ENCODE peak calls at places on chromosomes 13 and 19, in eight cellular contexts. One of them, this sample, is unnamed.

GRCh38 chr19:11252665-11253355 is 9.5 kb downstream of the DOCK6 start:
- DNase-seq in omental fat pad: no peak
- DNase-seq in frontal cortex: no peak
- DNase-seq in Right ventricle myocardium superior: no peak
- DNase-seq in Calu3: no peak
- DNase-seq in small intestine: no peak
- DNase-seq in H54: no peak
- DNase-seq in activated T-cell treated with anti-CD3 and anti-CD28 coated beads, Interleukin-2, amount 50 U/mL, for 72 hours: no peak
- DNase-seq in this sample: no peak

GRCh38 chr13:113990321-113990837 is 16.5 kb upstream of the C13orf46 start:
- DNase-seq in frontal cortex: no peak
- DNase-seq in omental fat pad: no peak
- DNase-seq in small intestine: no peak
- DNase-seq in Calu3: no peak
- DNase-seq in Right ventricle myocardium superior: peak
- DNase-seq in H54: no peak
- DNase-seq in activated T-cell treated with anti-CD3 and anti-CD28 coated beads, Interleukin-2, amount 50 U/mL, for 72 hours: no peak
- DNase-seq in this sample: no peak

GRCh38 chr13:91311491-91311890 is 36.0 kb upstream of the MIR17HG start:
- DNase-seq in activated T-cell treated with anti-CD3 and anti-CD28 coated beads, Interleukin-2, amount 50 U/mL, for 72 hours: no peak
- DNase-seq in Right ventricle myocardium superior: no peak
- DNase-seq in Calu3: no peak
- DNase-seq in frontal cortex: no peak
- DNase-seq in omental fat pad: no peak
- DNase-seq in small intestine: no peak
- DNase-seq in H54: no peak
- DNase-seq in this sample: no peak

GRCh38 chr13:111385182-111385857 is 64.9 kb downstream of the TEX29 start:
- DNase-seq in Calu3: no peak
- DNase-seq in Right ventricle myocardium superior: no peak
- DNase-seq in frontal cortex: no peak
- DNase-seq in H54: no peak
- DNase-seq in omental fat pad: no peak
- DNase-seq in activated T-cell treated with anti-CD3 and anti-CD28 coated beads, Interleukin-2, amount 50 U/mL, for 72 hours: no peak
- DNase-seq in small intestine: no peak
- DNase-seq in this sample: no peak

GRCh38 chr13:25901460-25902376 is 150.1 kb downstream of the SHISA2 start:
- DNase-seq in H54: no peak
- DNase-seq in frontal cortex: no peak
- DNase-seq in Calu3: no peak
- DNase-seq in small intestine: peak
- DNase-seq in omental fat pad: no peak
- DNase-seq in activated T-cell treated with anti-CD3 and anti-CD28 coated beads, Interleukin-2, amount 50 U/mL, for 72 hours: peak
- DNase-seq in Right ventricle myocardium superior: no peak
- DNase-seq in this sample: peak

GRCh38 chr13:22270881-22271280 is 600.0 kb downstream of the FGF9 start:
- DNase-seq in activated T-cell treated with anti-CD3 and anti-CD28 coated beads, Interleukin-2, amount 50 U/mL, for 72 hours: no peak
- DNase-seq in H54: no peak
- DNase-seq in small intestine: no peak
- DNase-seq in Right ventricle myocardium superior: no peak
- DNase-seq in frontal cortex: no peak
- DNase-seq in omental fat pad: no peak
- DNase-seq in Calu3: no peak
- DNase-seq in this sample: no peak

GRCh38 chr13:80840313-80840976 is 499.5 kb upstream of the SPRY2 start:
- DNase-seq in frontal cortex: no peak
- DNase-seq in omental fat pad: no peak
- DNase-seq in activated T-cell treated with anti-CD3 and anti-CD28 coated beads, Interleukin-2, amount 50 U/mL, for 72 hours: no peak
- DNase-seq in small intestine: no peak
- DNase-seq in Calu3: no peak
- DNase-seq in H54: no peak
- DNase-seq in Right ventricle myocardium superior: no peak
- DNase-seq in this sample: no peak

GRCh38 chr13:82092312-82092711 is 1751.4 kb upstream of the SPRY2 start:
- DNase-seq in Calu3: no peak
- DNase-seq in H54: no peak
- DNase-seq in frontal cortex: no peak
- DNase-seq in omental fat pad: no peak
- DNase-seq in small intestine: no peak
- DNase-seq in Right ventricle myocardium superior: no peak
- DNase-seq in activated T-cell treated with anti-CD3 and anti-CD28 coated beads, Interleukin-2, amount 50 U/mL, for 72 hours: no peak
- DNase-seq in this sample: no peak

GRCh38 chr13:93857126-93857525 is 622.4 kb downstream of the DCT start:
- DNase-seq in frontal cortex: no peak
- DNase-seq in omental fat pad: no peak
- DNase-seq in Right ventricle myocardium superior: no peak
- DNase-seq in Calu3: no peak
- DNase-seq in H54: no peak
- DNase-seq in small intestine: no peak
- DNase-seq in activated T-cell treated with anti-CD3 and anti-CD28 coated beads, Interleukin-2, amount 50 U/mL, for 72 hours: no peak
- DNase-seq in this sample: no peak

GRCh38 chr19:32677657-32678056 is 2.0 kb downstream of the RGS9BP start:
- DNase-seq in Calu3: no peak
- DNase-seq in H54: no peak
- DNase-seq in small intestine: no peak
- DNase-seq in Right ventricle myocardium superior: no peak
- DNase-seq in frontal cortex: no peak
- DNase-seq in activated T-cell treated with anti-CD3 and anti-CD28 coated beads, Interleukin-2, amount 50 U/mL, for 72 hours: no peak
- DNase-seq in omental fat pad: no peak
- DNase-seq in this sample: no peak

GRCh38 chr13:108154421-108154858 is 60.9 kb downstream of the LIG4 start:
- DNase-seq in small intestine: peak
- DNase-seq in Right ventricle myocardium superior: no peak
- DNase-seq in Calu3: peak
- DNase-seq in omental fat pad: no peak
- DNase-seq in activated T-cell treated with anti-CD3 and anti-CD28 coated beads, Interleukin-2, amount 50 U/mL, for 72 hours: no peak
- DNase-seq in frontal cortex: no peak
- DNase-seq in H54: no peak
- DNase-seq in this sample: no peak

GRCh38 chr13:54593504-54593903 is 1564.9 kb downstream of the OLFM4 start:
- DNase-seq in frontal cortex: no peak
- DNase-seq in Calu3: no peak
- DNase-seq in activated T-cell treated with anti-CD3 and anti-CD28 coated beads, Interleukin-2, amount 50 U/mL, for 72 hours: no peak
- DNase-seq in small intestine: no peak
- DNase-seq in omental fat pad: no peak
- DNase-seq in Right ventricle myocardium superior: peak
- DNase-seq in H54: no peak
- DNase-seq in this sample: no peak

GRCh38 chr19:1777149-1777548 is 23.8 kb downstream of the ONECUT3 start:
- DNase-seq in activated T-cell treated with anti-CD3 and anti-CD28 coated beads, Interleukin-2, amount 50 U/mL, for 72 hours: no peak
- DNase-seq in frontal cortex: no peak
- DNase-seq in H54: no peak
- DNase-seq in Right ventricle myocardium superior: no peak
- DNase-seq in small intestine: no peak
- DNase-seq in Calu3: no peak
- DNase-seq in omental fat pad: no peak
- DNase-seq in this sample: no peak

GRCh38 chr13:98888222-98888889 is 89.5 kb downstream of the DOCK9 start:
- DNase-seq in Calu3: no peak
- DNase-seq in Right ventricle myocardium superior: no peak
- DNase-seq in small intestine: no peak
- DNase-seq in omental fat pad: no peak
- DNase-seq in activated T-cell treated with anti-CD3 and anti-CD28 coated beads, Interleukin-2, amount 50 U/mL, for 72 hours: no peak
- DNase-seq in H54: no peak
- DNase-seq in frontal cortex: no peak
- DNase-seq in this sample: no peak

GRCh38 chr19:19226663-19227062 is 14.9 kb downstream of the NCAN start:
- DNase-seq in H54: no peak
- DNase-seq in Calu3: no peak
- DNase-seq in small intestine: no peak
- DNase-seq in activated T-cell treated with anti-CD3 and anti-CD28 coated beads, Interleukin-2, amount 50 U/mL, for 72 hours: no peak
- DNase-seq in omental fat pad: no peak
- DNase-seq in frontal cortex: no peak
- DNase-seq in Right ventricle myocardium superior: no peak
- DNase-seq in this sample: no peak

GRCh38 chr13:26558074-26558805 is 757 bp downstream of the WASF3 start:
- DNase-seq in omental fat pad: no peak
- DNase-seq in Right ventricle myocardium superior: no peak
- DNase-seq in activated T-cell treated with anti-CD3 and anti-CD28 coated beads, Interleukin-2, amount 50 U/mL, for 72 hours: peak
- DNase-seq in Calu3: peak
- DNase-seq in H54: no peak
- DNase-seq in small intestine: no peak
- DNase-seq in frontal cortex: peak
- DNase-seq in this sample: no peak

GRCh38 chr19:2455481-2456300 is 1.1 kb downstream of the LMNB2 start:
- DNase-seq in Calu3: no peak
- DNase-seq in Right ventricle myocardium superior: no peak
- DNase-seq in activated T-cell treated with anti-CD3 and anti-CD28 coated beads, Interleukin-2, amount 50 U/mL, for 72 hours: peak
- DNase-seq in H54: peak
- DNase-seq in omental fat pad: peak
- DNase-seq in frontal cortex: peak
- DNase-seq in small intestine: peak
- DNase-seq in this sample: peak

GRCh38 chr19:6227156-6227940 is 52.4 kb downstream of the MLLT1 start:
- DNase-seq in small intestine: no peak
- DNase-seq in activated T-cell treated with anti-CD3 and anti-CD28 coated beads, Interleukin-2, amount 50 U/mL, for 72 hours: no peak
- DNase-seq in frontal cortex: no peak
- DNase-seq in H54: no peak
- DNase-seq in Calu3: no peak
- DNase-seq in Right ventricle myocardium superior: peak
- DNase-seq in omental fat pad: no peak
- DNase-seq in this sample: no peak

GRCh38 chr13:34006011-34006410 is 188.1 kb downstream of the RFC3 start:
- DNase-seq in small intestine: no peak
- DNase-seq in omental fat pad: no peak
- DNase-seq in Calu3: no peak
- DNase-seq in H54: no peak
- DNase-seq in activated T-cell treated with anti-CD3 and anti-CD28 coated beads, Interleukin-2, amount 50 U/mL, for 72 hours: no peak
- DNase-seq in Right ventricle myocardium superior: no peak
- DNase-seq in frontal cortex: no peak
- DNase-seq in this sample: no peak

GRCh38 chr19:7663711-7664110 is 5.1 kb upstream of the RETN start:
- DNase-seq in Calu3: no peak
- DNase-seq in frontal cortex: no peak
- DNase-seq in Right ventricle myocardium superior: no peak
- DNase-seq in omental fat pad: no peak
- DNase-seq in H54: no peak
- DNase-seq in small intestine: no peak
- DNase-seq in activated T-cell treated with anti-CD3 and anti-CD28 coated beads, Interleukin-2, amount 50 U/mL, for 72 hours: no peak
- DNase-seq in this sample: no peak

GRCh38 chr13:33639158-33639557 is 178.8 kb upstream of the RFC3 start:
- DNase-seq in omental fat pad: no peak
- DNase-seq in H54: no peak
- DNase-seq in activated T-cell treated with anti-CD3 and anti-CD28 coated beads, Interleukin-2, amount 50 U/mL, for 72 hours: no peak
- DNase-seq in frontal cortex: no peak
- DNase-seq in Right ventricle myocardium superior: no peak
- DNase-seq in Calu3: no peak
- DNase-seq in small intestine: peak
- DNase-seq in this sample: no peak

GRCh38 chr13:100887729-100888151 is 213.1 kb upstream of the TMTC4 start:
- DNase-seq in activated T-cell treated with anti-CD3 and anti-CD28 coated beads, Interleukin-2, amount 50 U/mL, for 72 hours: no peak
- DNase-seq in omental fat pad: no peak
- DNase-seq in H54: no peak
- DNase-seq in Right ventricle myocardium superior: no peak
- DNase-seq in small intestine: no peak
- DNase-seq in frontal cortex: no peak
- DNase-seq in Calu3: no peak
- DNase-seq in this sample: no peak

GRCh38 chr19:48329167-48329891 is 4.0 kb downstream of the EMP3 start:
- DNase-seq in activated T-cell treated with anti-CD3 and anti-CD28 coated beads, Interleukin-2, amount 50 U/mL, for 72 hours: peak
- DNase-seq in omental fat pad: no peak
- DNase-seq in frontal cortex: no peak
- DNase-seq in small intestine: peak
- DNase-seq in Right ventricle myocardium superior: no peak
- DNase-seq in H54: peak
- DNase-seq in Calu3: peak
- DNase-seq in this sample: peak

GRCh38 chr19:5191091-5191490 is 149.5 kb downstream of the PTPRS start:
- DNase-seq in activated T-cell treated with anti-CD3 and anti-CD28 coated beads, Interleukin-2, amount 50 U/mL, for 72 hours: no peak
- DNase-seq in small intestine: no peak
- DNase-seq in omental fat pad: no peak
- DNase-seq in H54: no peak
- DNase-seq in Calu3: no peak
- DNase-seq in frontal cortex: no peak
- DNase-seq in Right ventricle myocardium superior: no peak
- DNase-seq in this sample: no peak

GRCh38 chr19:33872445-33873320 is 76.0 kb downstream of the KCTD15 start:
- DNase-seq in frontal cortex: no peak
- DNase-seq in small intestine: no peak
- DNase-seq in Calu3: no peak
- DNase-seq in omental fat pad: no peak
- DNase-seq in activated T-cell treated with anti-CD3 and anti-CD28 coated beads, Interleukin-2, amount 50 U/mL, for 72 hours: no peak
- DNase-seq in Right ventricle myocardium superior: no peak
- DNase-seq in H54: no peak
- DNase-seq in this sample: no peak

GRCh38 chr13:89401209-89401810 is 1730.1 kb downstream of the SLITRK5 start:
- DNase-seq in Right ventricle myocardium superior: no peak
- DNase-seq in Calu3: no peak
- DNase-seq in frontal cortex: no peak
- DNase-seq in small intestine: no peak
- DNase-seq in activated T-cell treated with anti-CD3 and anti-CD28 coated beads, Interleukin-2, amount 50 U/mL, for 72 hours: no peak
- DNase-seq in omental fat pad: no peak
- DNase-seq in H54: no peak
- DNase-seq in this sample: no peak

GRCh38 chr19:2759392-2759791 is 19.6 kb upstream of the SLC39A3 start:
- DNase-seq in Right ventricle myocardium superior: no peak
- DNase-seq in omental fat pad: no peak
- DNase-seq in frontal cortex: no peak
- DNase-seq in small intestine: no peak
- DNase-seq in Calu3: no peak
- DNase-seq in activated T-cell treated with anti-CD3 and anti-CD28 coated beads, Interleukin-2, amount 50 U/mL, for 72 hours: no peak
- DNase-seq in H54: no peak
- DNase-seq in this sample: no peak

GRCh38 chr13:90402613-90403012 is 944.9 kb upstream of the MIR17HG start:
- DNase-seq in activated T-cell treated with anti-CD3 and anti-CD28 coated beads, Interleukin-2, amount 50 U/mL, for 72 hours: no peak
- DNase-seq in Calu3: no peak
- DNase-seq in omental fat pad: no peak
- DNase-seq in small intestine: no peak
- DNase-seq in frontal cortex: no peak
- DNase-seq in Right ventricle myocardium superior: no peak
- DNase-seq in H54: no peak
- DNase-seq in this sample: no peak

GRCh38 chr13:110336681-110337080 is 29.6 kb downstream of the COL4A2 start:
- DNase-seq in Calu3: no peak
- DNase-seq in H54: no peak
- DNase-seq in small intestine: no peak
- DNase-seq in omental fat pad: no peak
- DNase-seq in activated T-cell treated with anti-CD3 and anti-CD28 coated beads, Interleukin-2, amount 50 U/mL, for 72 hours: no peak
- DNase-seq in Right ventricle myocardium superior: no peak
- DNase-seq in frontal cortex: no peak
- DNase-seq in this sample: no peak

GRCh38 chr13:59747529-59747928 is 416.2 kb downstream of the DIAPH3 start:
- DNase-seq in H54: no peak
- DNase-seq in Right ventricle myocardium superior: no peak
- DNase-seq in activated T-cell treated with anti-CD3 and anti-CD28 coated beads, Interleukin-2, amount 50 U/mL, for 72 hours: no peak
- DNase-seq in frontal cortex: no peak
- DNase-seq in small intestine: no peak
- DNase-seq in Calu3: no peak
- DNase-seq in omental fat pad: no peak
- DNase-seq in this sample: no peak

GRCh38 chr19:44738161-44738535 is 10.4 kb upstream of the BCL3 start:
- DNase-seq in Calu3: no peak
- DNase-seq in omental fat pad: no peak
- DNase-seq in frontal cortex: no peak
- DNase-seq in H54: no peak
- DNase-seq in activated T-cell treated with anti-CD3 and anti-CD28 coated beads, Interleukin-2, amount 50 U/mL, for 72 hours: no peak
- DNase-seq in small intestine: no peak
- DNase-seq in Right ventricle myocardium superior: no peak
- DNase-seq in this sample: no peak

GRCh38 chr19:42441047-42441440 is 1.7 kb downstream of the CXCL17 start:
- DNase-seq in omental fat pad: no peak
- DNase-seq in small intestine: no peak
- DNase-seq in frontal cortex: no peak
- DNase-seq in Right ventricle myocardium superior: no peak
- DNase-seq in H54: no peak
- DNase-seq in Calu3: peak
- DNase-seq in activated T-cell treated with anti-CD3 and anti-CD28 coated beads, Interleukin-2, amount 50 U/mL, for 72 hours: no peak
- DNase-seq in this sample: no peak

GRCh38 chr19:45564131-45564780 is 20.3 kb downstream of the OPA3 start:
- DNase-seq in small intestine: no peak
- DNase-seq in Right ventricle myocardium superior: no peak
- DNase-seq in H54: no peak
- DNase-seq in omental fat pad: no peak
- DNase-seq in frontal cortex: no peak
- DNase-seq in Calu3: no peak
- DNase-seq in activated T-cell treated with anti-CD3 and anti-CD28 coated beads, Interleukin-2, amount 50 U/mL, for 72 hours: no peak
- DNase-seq in this sample: no peak

GRCh38 chr13:111561091-111561778 is 240.8 kb downstream of the TEX29 start:
- DNase-seq in frontal cortex: no peak
- DNase-seq in omental fat pad: no peak
- DNase-seq in small intestine: no peak
- DNase-seq in H54: no peak
- DNase-seq in Calu3: no peak
- DNase-seq in Right ventricle myocardium superior: no peak
- DNase-seq in activated T-cell treated with anti-CD3 and anti-CD28 coated beads, Interleukin-2, amount 50 U/mL, for 72 hours: no peak
- DNase-seq in this sample: no peak

This sample was measured in CD8-positive, alpha-beta T cell.